ENCODE peak calls at places on chromosomes 16 and 17, in five cellular contexts. U, Y, G, O and E are unnamed samples. For H3K4me1 and H3K36me3, the result is how much of the 10 kb centered on the place peaks cover.

GRCh38 chr16:525123-525519 is 2.4 kb upstream of the CAPN15 start:
- DNase-seq in G (no peak), U (no peak), O (no peak), Y (no peak), E (no peak)

GRCh38 chr17:4440690-4441686 is 7.2 kb downstream of the SPNS3 start:
- DNase-seq in U (peak), Y (no peak), O (no peak), G (no peak), E (no peak)

GRCh38 chr17:27233783-27234182 is 60.1 kb upstream of the WSB1 start:
- DNase-seq in Y (no peak), O (no peak), U (no peak), G (no peak), E (no peak)

GRCh38 chr17:8292639-8293395 is 2.4 kb downstream of the SLC25A35 start:
- DNase-seq in O (no peak), Y (no peak), G (no peak), U (no peak), E (no peak)

GRCh38 chr17:57488856-57489255 is 232.5 kb downstream of the MSI2 start:
- DNase-seq in G (no peak), O (no peak), U (no peak), Y (no peak), E (no peak)

GRCh38 chr17:29722411-29723198 is 99.9 kb upstream of the CORO6 start:
- DNase-seq in G (peak), U (no peak), O (no peak), Y (peak), E (peak)

GRCh38 chr16:67951485-67951884 is 7.6 kb upstream of the LCAT start:
- DNase-seq in U (no peak), Y (no peak), G (no peak), O (no peak), E (no peak)

GRCh38 chr17:19978206-19978802 is 676 bp upstream of the AKAP10 start:
- DNase-seq in Y (no peak), O (no peak), U (no peak), G (no peak), E (no peak)

GRCh38 chr17:30093463-30094147 is 23.0 kb upstream of the NSRP1 start:
- DNase-seq in G (peak), O (no peak), Y (peak), U (peak), E (peak)

GRCh38 chr16:30095166-30096078 is 591 bp downstream of the YPEL3 start:
- DNase-seq in O (peak), Y (peak), U (no peak), G (no peak), E (no peak)

GRCh38 chr16:30096105-30096861 is at the start of gene YPEL3:
- DNase-seq in G (peak), O (peak), U (peak), Y (peak), E (peak)

GRCh38 chr16:30092373-30093010 is 768 bp upstream of the TBX6 start:
- DNase-seq in O (peak), G (peak), Y (peak), U (peak), E (peak)

GRCh38 chr16:30094541-30095165 is 1.4 kb downstream of the YPEL3 start:
- DNase-seq in U (no peak), Y (no peak), G (no peak), O (peak), E (no peak)

GRCh38 chr16:30096862-30097563 is 1.0 kb upstream of the YPEL3 start:
- DNase-seq in O (no peak), G (no peak), Y (no peak), U (no peak), E (no peak)
- H3K4me3 ChIP-seq in O (no peak), G (no peak), Y (no peak), U (peak), E (peak)

GRCh38 chr17:55423535-55423934 is 1.9 kb upstream of the MMD start:
- DNase-seq in O (no peak), Y (no peak), G (no peak), U (no peak), E (no peak)
- H3K4me1 ChIP-seq in O (under half), Y (under half), G (under half), U (under half), E (under half)

GRCh38 chr17:48928876-48929811 is 15.5 kb downstream of the SNF8 start:
- DNase-seq in Y (no peak), U (no peak), O (no peak), G (no peak), E (no peak)
- H3K36me3 ChIP-seq in Y (half or more), U (half or more), O (under half), G (half or more), E (half or more)

GRCh38 chr17:18231156-18231555 is 5.7 kb downstream of the LLGL1 start:
- DNase-seq in O (no peak), Y (no peak), G (no peak), U (no peak), E (no peak)
- H3K4me3 ChIP-seq in O (no peak), Y (no peak), G (no peak), U (no peak), E (no peak)

GRCh38 chr16:55982597-55982996 is 107.4 kb upstream of the CES5A start:
- DNase-seq in G (no peak), Y (no peak), O (no peak), U (no peak), E (no peak)

GRCh38 chr16:55976815-55977214 is 101.6 kb upstream of the CES5A start:
- DNase-seq in O (no peak), U (no peak), G (no peak), Y (no peak), E (no peak)

GRCh38 chr16:55981557-55981956 is 106.4 kb upstream of the CES5A start:
- DNase-seq in U (no peak), O (no peak), G (no peak), Y (no peak), E (no peak)
- H3K4me1 ChIP-seq in U (under half), O (under half), G (under half), Y (under half), E (under half)

GRCh38 chr16:70764632-70765031 is 36.3 kb downstream of the VAC14 start:
- DNase-seq in G (no peak), Y (no peak), U (no peak), O (no peak), E (no peak)

GRCh38 chr16:70766176-70766575 is 34.8 kb downstream of the VAC14 start:
- DNase-seq in U (no peak), G (no peak), O (no peak), Y (no peak), E (no peak)

GRCh38 chr16:70767377-70768204 is 33.4 kb downstream of the VAC14 start:
- DNase-seq in U (no peak), Y (no peak), G (no peak), O (no peak), E (peak)

GRCh38 chr16:70768205-70768580 is 32.8 kb downstream of the VAC14 start:
- DNase-seq in G (no peak), U (no peak), O (no peak), Y (no peak), E (peak)

GRCh38 chr16:70765491-70765890 is 35.5 kb downstream of the VAC14 start:
- DNase-seq in O (no peak), U (no peak), Y (no peak), G (no peak), E (no peak)
- H3K36me3 ChIP-seq in O (under half), U (half or more), Y (under half), G (under half), E (under half)

DNA sequence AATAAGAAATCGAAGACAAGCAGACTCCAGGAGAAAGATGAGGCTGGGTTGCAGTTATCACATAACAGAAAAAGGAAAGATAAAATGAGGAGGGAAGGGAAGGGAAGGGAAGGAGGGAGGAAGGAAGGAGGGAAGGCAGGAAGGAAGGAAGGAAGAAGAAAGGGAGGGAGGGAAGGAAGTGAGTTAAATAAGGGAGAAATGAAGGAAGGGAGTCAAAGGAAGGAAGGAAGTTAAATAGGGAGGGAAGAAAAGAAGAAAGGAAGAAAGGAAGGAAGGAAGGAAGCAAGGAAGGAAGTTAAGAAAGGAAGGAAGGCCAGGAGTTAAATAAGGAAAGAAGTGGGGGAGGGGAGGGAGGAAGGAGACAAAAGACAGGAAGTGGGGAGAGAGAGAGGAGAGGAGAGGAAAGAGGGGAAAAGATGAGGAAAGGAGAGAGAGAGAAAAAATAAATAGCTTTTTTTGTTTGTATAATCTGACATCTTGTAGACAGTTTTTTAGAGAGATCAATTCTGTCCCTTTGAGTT is 679.6 kb downstream of the HS3ST4 start:
- DNase-seq in G (no peak), Y (no peak), O (no peak), U (no peak), E (no peak)
- H3K4me3 ChIP-seq in G (no peak), Y (no peak), O (no peak), U (no peak), E (no peak)

GRCh38 chr16:85720319-85720637 is 30.6 kb downstream of the C16orf74 start:
- DNase-seq in U (peak), O (peak), Y (no peak), G (no peak), E (no peak)
- H3K4me1 ChIP-seq in U (under half), O (under half), Y (under half), G (under half), E (under half)